ENCODE peak calls at places on chromosomes 6 and 20, in nine cellular contexts. L is pancreas, E is PC-9, F is aorta, T is hepatocyte, I is suprapubic skin, K is psoas muscle, S is esophagus muscularis mucosa, A is gastrocnemius medialis. W is an unnamed sample.

GRCh38 chr6:16403831-16404230 is 165.4 kb downstream of the GMPR start:
- DNase-seq in E (no peak), I (no peak), K (no peak), F (no peak), S (no peak), T (no peak), L (no peak), A (no peak), W (no peak)

GRCh38 chr20:11260611-11261010 is 586.8 kb upstream of the JAG1 start:
- DNase-seq in K (no peak), A (no peak), F (no peak), E (no peak), S (no peak), L (no peak), I (no peak), T (no peak), W (no peak)

GRCh38 chr6:17707371-17707651 is 586 bp upstream of the NUP153 start:
- DNase-seq in L (no peak), S (no peak), I (no peak), E (no peak), A (no peak), F (no peak), T (no peak), K (no peak), W (no peak)

GRCh38 chr20:63698739-63699465 is 2.5 kb downstream of the TNFRSF6B start:
- DNase-seq in S (no peak), A (peak; percentile 59), T (peak; percentile 56), L (peak; percentile 45), E (peak; percentile 79), K (peak; percentile 83), F (peak; percentile 94), I (peak; percentile 77), W (peak; percentile 68)

GRCh38 chr6:136696238-136696637 is 96.0 kb downstream of the MAP3K5 start:
- DNase-seq in F (no peak), A (no peak), K (no peak), I (no peak), E (no peak), L (no peak), S (no peak), T (peak; percentile 9), W (no peak)

GRCh38 chr6:155455766-155456165 is at the start of gene NOX3:
- DNase-seq in E (no peak), I (no peak), K (no peak), L (no peak), T (no peak), A (no peak), S (no peak), F (no peak), W (no peak)

GRCh38 chr20:24148372-24148771 is 159.8 kb upstream of the GGTLC1 start:
- DNase-seq in L (no peak), E (no peak), A (no peak), F (no peak), S (no peak), I (no peak), K (no peak), T (no peak), W (no peak)

GRCh38 chr6:92967352-92967751 is 452.0 kb downstream of the EPHA7 start:
- DNase-seq in T (no peak), L (no peak), E (no peak), I (no peak), F (no peak), K (no peak), A (no peak), S (no peak), W (peak; percentile 4)

GRCh38 chr6:47733879-47734558 is 35.6 kb downstream of the ADGRF4 start:
- DNase-seq in E (no peak), A (no peak), L (no peak), I (no peak), S (no peak), T (peak; percentile 39), F (no peak), K (no peak), W (peak; percentile 35)

DNA sequence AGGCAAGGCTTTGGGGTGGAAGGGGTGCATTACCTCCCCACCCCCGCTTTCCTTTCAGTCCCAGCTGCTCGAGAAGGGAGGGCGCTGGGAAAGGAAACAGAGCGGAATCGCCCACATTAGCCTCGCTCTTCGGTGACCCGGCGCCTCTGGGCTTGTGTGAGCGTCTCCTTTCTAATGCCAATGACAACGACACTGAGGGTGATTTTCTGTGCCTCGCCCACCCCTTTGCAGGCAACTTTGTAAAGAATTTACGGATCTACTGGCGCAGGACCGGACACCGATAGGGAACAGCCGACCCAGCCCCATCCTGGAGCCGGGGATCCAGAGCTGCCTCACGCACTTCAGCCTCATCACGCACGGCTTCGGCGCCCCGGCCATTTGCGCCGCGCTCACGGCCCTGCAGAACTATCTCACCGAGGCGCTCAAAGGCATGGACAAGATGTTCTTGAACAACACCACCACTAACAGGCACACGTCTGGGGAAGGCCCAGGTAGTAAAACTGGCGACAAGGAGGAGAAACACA is 24.3 kb downstream of the TFAP2B start:
- DNase-seq in T (no peak), L (no peak), A (no peak), I (no peak), S (no peak), F (no peak), K (no peak), E (no peak), W (no peak)
- H3K27me3 ChIP-seq in T (peaks cover 100% of the 10 kb centered on the region), L (peaks cover 25% of the 10 kb centered on the region), A (peaks cover 87% of the 10 kb centered on the region), I (peaks cover 71% of the 10 kb centered on the region), S (peaks cover 100% of the 10 kb centered on the region), F (no peaks in the 10 kb centered on the region), K (peaks cover 18% of the 10 kb centered on the region), E (peaks cover 35% of the 10 kb centered on the region), W (peaks cover 67% of the 10 kb centered on the region)

GRCh38 chr6:53504438-53505030 is 40.4 kb downstream of the GCLC start:
- DNase-seq in S (no peak), I (no peak), A (no peak), E (no peak), F (no peak), K (no peak), L (no peak), T (no peak), W (no peak)
- H3K4me1 ChIP-seq in S (no peaks in the 10 kb centered on the region), I (no peaks in the 10 kb centered on the region), A (no peaks in the 10 kb centered on the region), E (no peaks in the 10 kb centered on the region), F (no peaks in the 10 kb centered on the region), K (no peaks in the 10 kb centered on the region), L (no peaks in the 10 kb centered on the region), T (no peaks in the 10 kb centered on the region), W (no peaks in the 10 kb centered on the region)

GRCh38 chr6:108560463-108561308 is at the start of gene FOXO3:
- DNase-seq in L (peak; percentile 96), T (peak; percentile 96), E (peak; percentile 84), I (peak; percentile 94), A (peak; percentile 93), K (peak; percentile 96), S (peak; percentile 96), F (peak; percentile 97), W (peak; percentile 67)
- H3K27me3 ChIP-seq in L (no peaks in the 10 kb centered on the region), T (no peaks in the 10 kb centered on the region), E (no peaks in the 10 kb centered on the region), I (no peaks in the 10 kb centered on the region), A (no peaks in the 10 kb centered on the region), K (no peaks in the 10 kb centered on the region), S (no peaks in the 10 kb centered on the region), F (no peaks in the 10 kb centered on the region), W (no peaks in the 10 kb centered on the region)

GRCh38 chr6:142751452-142751851 is 193.5 kb downstream of the HIVEP2 start:
- DNase-seq in K (no peak), T (no peak), S (no peak), A (no peak), L (no peak), F (no peak), E (no peak), I (no peak), W (no peak)
- H3K4me1 ChIP-seq in K (no peaks in the 10 kb centered on the region), T (no peaks in the 10 kb centered on the region), S (no peaks in the 10 kb centered on the region), A (no peaks in the 10 kb centered on the region), L (no peaks in the 10 kb centered on the region), F (no peaks in the 10 kb centered on the region), E (peaks cover 10% of the 10 kb centered on the region), I (no peaks in the 10 kb centered on the region), W (no peaks in the 10 kb centered on the region)

DNA sequence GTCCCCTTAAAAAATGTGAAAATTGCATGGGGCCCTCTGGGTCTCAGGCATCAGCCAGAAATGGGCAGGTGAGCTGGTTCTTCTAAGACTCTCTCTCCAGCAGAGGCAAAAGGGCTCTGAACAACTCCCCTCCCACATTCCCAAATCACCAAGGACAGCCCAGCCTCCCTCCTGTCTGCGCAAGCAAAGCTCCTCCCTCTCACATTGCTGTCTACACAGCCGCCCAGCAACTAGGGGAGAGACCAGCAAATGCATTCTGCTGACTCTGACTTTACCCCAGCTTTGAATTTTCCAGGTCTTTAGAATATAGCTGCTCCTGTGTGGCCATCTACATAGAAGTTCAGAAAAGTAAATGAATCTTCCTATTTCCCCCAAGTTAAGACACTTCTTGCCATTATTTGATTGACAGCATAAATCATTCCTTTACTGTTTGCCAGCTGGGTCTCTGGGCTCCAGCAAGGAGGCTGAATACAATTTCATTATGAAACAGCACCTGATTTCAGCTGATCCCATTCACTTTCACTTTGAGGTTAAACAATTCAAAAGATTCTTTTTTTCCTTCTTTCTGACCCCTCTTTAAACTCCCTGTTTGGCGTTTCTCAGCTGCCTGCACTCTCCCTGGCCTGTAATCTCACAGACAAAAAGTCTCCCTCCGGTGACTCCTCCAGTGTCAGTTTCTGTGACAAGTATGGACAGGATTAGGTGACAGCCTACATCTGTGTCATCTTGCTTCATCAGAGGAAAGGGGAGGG is 205.7 kb upstream of the RIN2 start:
- DNase-seq in E (no peak), I (no peak), K (no peak), A (no peak), T (peak; percentile 75), F (peak; percentile 79), S (no peak), L (no peak), W (peak; percentile 75)
- H3K27me3 ChIP-seq in E (peaks cover 65% of the 10 kb centered on the region), I (no peaks in the 10 kb centered on the region), K (no peaks in the 10 kb centered on the region), A (no peaks in the 10 kb centered on the region), T (no peaks in the 10 kb centered on the region), F (no peaks in the 10 kb centered on the region), S (no peaks in the 10 kb centered on the region), L (no peaks in the 10 kb centered on the region), W (no peaks in the 10 kb centered on the region)

GRCh38 chr6:132357120-132357519 is 44.2 kb downstream of the MOXD1 start:
- DNase-seq in L (no peak), I (no peak), E (no peak), T (no peak), K (no peak), S (no peak), A (no peak), F (no peak), W (no peak)
- H3K4me1 ChIP-seq in L (no peaks in the 10 kb centered on the region), I (no peaks in the 10 kb centered on the region), E (peaks cover 6% of the 10 kb centered on the region), T (no peaks in the 10 kb centered on the region), K (no peaks in the 10 kb centered on the region), S (no peaks in the 10 kb centered on the region), A (no peaks in the 10 kb centered on the region), F (no peaks in the 10 kb centered on the region), W (peaks cover under 1% of the 10 kb centered on the region)

GRCh38 chr20:142290-142689 is at the start of gene DEFB126:
- DNase-seq in A (no peak), L (no peak), T (no peak), K (no peak), F (no peak), S (no peak), I (no peak), E (no peak), W (no peak)

GRCh38 chr20:145877-146276 is 3.5 kb downstream of the DEFB126 start:
- DNase-seq in F (no peak), T (no peak), L (no peak), E (no peak), I (no peak), K (no peak), S (no peak), A (no peak), W (no peak)
- H3K27me3 ChIP-seq in F (no peaks in the 10 kb centered on the region), T (peaks cover 5% of the 10 kb centered on the region), L (no peaks in the 10 kb centered on the region), E (peaks cover 70% of the 10 kb centered on the region), I (peaks cover 26% of the 10 kb centered on the region), K (no peaks in the 10 kb centered on the region), S (peaks cover 5% of the 10 kb centered on the region), A (peaks cover 3% of the 10 kb centered on the region), W (peaks cover 63% of the 10 kb centered on the region)

GRCh38 chr6:6657820-6658217 is 69.3 kb downstream of the LY86 start:
- DNase-seq in L (no peak), S (no peak), T (no peak), E (no peak), F (no peak), K (no peak), I (no peak), A (no peak), W (no peak)
- H3K4me1 ChIP-seq in L (no peaks in the 10 kb centered on the region), S (peaks cover 63% of the 10 kb centered on the region), T (no peaks in the 10 kb centered on the region), E (peaks cover 9% of the 10 kb centered on the region), F (no peaks in the 10 kb centered on the region), K (peaks cover 19% of the 10 kb centered on the region), I (peaks cover 33% of the 10 kb centered on the region), A (peaks cover 12% of the 10 kb centered on the region), W (peaks cover 5% of the 10 kb centered on the region)